ENCODE peak calls at places on chromosome 4, in five cellular contexts. One of them, this sample, is unnamed.

GRCh38 chr4:138509346-138509745 is 267.2 kb upstream of the SLC7A11 start:
- DNase-seq in astrocyte of the spinal cord: no peak
- DNase-seq in sigmoid colon: no peak
- DNase-seq in Karpas-422: peak
- DNase-seq in naive thymus-derived CD4-positive, alpha-beta T cell: no peak
- DNase-seq in this sample: no peak

GRCh38 chr4:144451771-144452170 is 194.2 kb upstream of the HHIP start:
- DNase-seq in astrocyte of the spinal cord: peak
- DNase-seq in sigmoid colon: no peak
- DNase-seq in Karpas-422: no peak
- DNase-seq in naive thymus-derived CD4-positive, alpha-beta T cell: no peak
- DNase-seq in this sample: peak

GRCh38 chr4:177118596-177118995 is 191.1 kb upstream of the NEIL3 start:
- DNase-seq in astrocyte of the spinal cord: peak
- DNase-seq in sigmoid colon: peak
- DNase-seq in Karpas-422: no peak
- DNase-seq in naive thymus-derived CD4-positive, alpha-beta T cell: no peak
- DNase-seq in this sample: no peak

GRCh38 chr4:123821861-123822260 is 425.3 kb downstream of the SPRY1 start:
- DNase-seq in astrocyte of the spinal cord: peak
- DNase-seq in sigmoid colon: no peak
- DNase-seq in Karpas-422: no peak
- DNase-seq in naive thymus-derived CD4-positive, alpha-beta T cell: no peak
- DNase-seq in this sample: no peak

GRCh38 chr4:78558421-78558820 is 6.9 kb downstream of the ANXA3 start:
- DNase-seq in astrocyte of the spinal cord: no peak
- DNase-seq in sigmoid colon: no peak
- DNase-seq in Karpas-422: no peak
- DNase-seq in naive thymus-derived CD4-positive, alpha-beta T cell: no peak
- DNase-seq in this sample: no peak

GRCh38 chr4:140635606-140636005 is 66.8 kb upstream of the UCP1 start:
- DNase-seq in astrocyte of the spinal cord: peak
- DNase-seq in sigmoid colon: no peak
- DNase-seq in Karpas-422: peak
- DNase-seq in naive thymus-derived CD4-positive, alpha-beta T cell: no peak
- DNase-seq in this sample: no peak

GRCh38 chr4:79255793-79256192 is 70.1 kb downstream of the NAA11 start:
- DNase-seq in astrocyte of the spinal cord: no peak
- DNase-seq in sigmoid colon: no peak
- DNase-seq in Karpas-422: no peak
- DNase-seq in naive thymus-derived CD4-positive, alpha-beta T cell: no peak
- DNase-seq in this sample: no peak

GRCh38 chr4:140056015-140056414 is 98.0 kb downstream of the MAML3 start:
- DNase-seq in astrocyte of the spinal cord: no peak
- DNase-seq in sigmoid colon: no peak
- DNase-seq in Karpas-422: no peak
- DNase-seq in naive thymus-derived CD4-positive, alpha-beta T cell: no peak
- DNase-seq in this sample: no peak

GRCh38 chr4:71729856-71730255 is 54.0 kb downstream of the GC start:
- DNase-seq in astrocyte of the spinal cord: no peak
- DNase-seq in sigmoid colon: no peak
- DNase-seq in Karpas-422: no peak
- DNase-seq in naive thymus-derived CD4-positive, alpha-beta T cell: no peak
- DNase-seq in this sample: no peak

DNA sequence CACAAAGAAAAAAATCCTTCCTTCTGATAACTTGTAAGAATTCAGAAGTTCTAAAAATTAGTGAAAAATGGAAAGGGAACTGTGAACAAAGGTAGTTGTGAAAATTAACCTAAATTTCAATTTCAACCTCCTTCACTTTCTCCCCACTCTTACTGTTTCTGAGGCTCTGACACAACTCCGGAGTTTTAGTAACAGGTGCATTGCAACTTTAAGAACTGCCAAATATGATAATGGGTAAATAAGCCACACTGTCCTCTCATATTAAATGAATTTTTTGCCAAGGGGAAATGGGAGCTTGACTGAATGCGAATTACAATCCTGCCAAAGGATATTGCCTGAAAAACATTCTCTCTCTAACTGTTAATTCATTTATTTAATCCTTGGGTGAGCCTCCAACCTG is 1.2 kb downstream of the EGF start:
- DNase-seq in astrocyte of the spinal cord: no peak
- DNase-seq in sigmoid colon: no peak
- DNase-seq in Karpas-422: no peak
- DNase-seq in naive thymus-derived CD4-positive, alpha-beta T cell: no peak
- DNase-seq in this sample: no peak
- H3K4me3 ChIP-seq in astrocyte of the spinal cord: no peak
- H3K4me3 ChIP-seq in sigmoid colon: no peak
- H3K4me3 ChIP-seq in Karpas-422: no peak
- H3K4me3 ChIP-seq in naive thymus-derived CD4-positive, alpha-beta T cell: no peak
- H3K4me3 ChIP-seq in this sample: no peak

DNA sequence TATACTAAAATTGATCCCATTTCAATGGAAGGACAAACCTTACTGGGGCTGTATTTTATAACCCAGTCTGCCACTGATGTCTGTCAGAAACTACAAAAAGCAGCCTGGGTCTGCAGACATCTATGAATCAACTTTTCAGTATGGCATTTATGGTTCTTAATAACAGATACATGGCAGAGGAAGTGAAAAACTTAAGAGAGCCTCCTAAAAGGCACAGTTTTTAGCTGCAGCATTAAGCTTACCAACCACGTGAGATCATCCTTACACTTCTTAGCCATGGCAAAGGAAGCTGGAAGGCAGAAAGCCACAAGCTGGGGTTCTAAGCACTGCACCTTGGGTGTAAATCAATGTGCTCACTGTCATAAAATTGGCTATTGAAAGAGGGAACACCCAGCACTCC is 16.6 kb upstream of the UGT2B17 start:
- DNase-seq in astrocyte of the spinal cord: no peak
- DNase-seq in sigmoid colon: no peak
- DNase-seq in Karpas-422: no peak
- DNase-seq in naive thymus-derived CD4-positive, alpha-beta T cell: no peak
- DNase-seq in this sample: no peak
- H3K4me3 ChIP-seq in astrocyte of the spinal cord: no peak
- H3K4me3 ChIP-seq in sigmoid colon: no peak
- H3K4me3 ChIP-seq in Karpas-422: no peak
- H3K4me3 ChIP-seq in naive thymus-derived CD4-positive, alpha-beta T cell: no peak
- H3K4me3 ChIP-seq in this sample: no peak

GRCh38 chr4:102437111-102437510 is 64.0 kb upstream of the NFKB1 start:
- DNase-seq in astrocyte of the spinal cord: no peak
- DNase-seq in sigmoid colon: no peak
- DNase-seq in Karpas-422: no peak
- DNase-seq in naive thymus-derived CD4-positive, alpha-beta T cell: no peak
- DNase-seq in this sample: no peak

GRCh38 chr4:102427599-102427998 is 73.6 kb upstream of the NFKB1 start:
- DNase-seq in astrocyte of the spinal cord: no peak
- DNase-seq in sigmoid colon: no peak
- DNase-seq in Karpas-422: no peak
- DNase-seq in naive thymus-derived CD4-positive, alpha-beta T cell: no peak
- DNase-seq in this sample: no peak

GRCh38 chr4:102429553-102429952 is 71.6 kb upstream of the NFKB1 start:
- DNase-seq in astrocyte of the spinal cord: peak
- DNase-seq in sigmoid colon: no peak
- DNase-seq in Karpas-422: no peak
- DNase-seq in naive thymus-derived CD4-positive, alpha-beta T cell: no peak
- DNase-seq in this sample: no peak

GRCh38 chr4:102430511-102430910 is 70.6 kb upstream of the NFKB1 start:
- DNase-seq in astrocyte of the spinal cord: peak
- DNase-seq in sigmoid colon: no peak
- DNase-seq in Karpas-422: no peak
- DNase-seq in naive thymus-derived CD4-positive, alpha-beta T cell: no peak
- DNase-seq in this sample: no peak

GRCh38 chr4:102431608-102431961 is 69.6 kb upstream of the NFKB1 start:
- DNase-seq in astrocyte of the spinal cord: no peak
- DNase-seq in sigmoid colon: no peak
- DNase-seq in Karpas-422: no peak
- DNase-seq in naive thymus-derived CD4-positive, alpha-beta T cell: no peak
- DNase-seq in this sample: no peak
- H3K4me3 ChIP-seq in astrocyte of the spinal cord: peak
- H3K4me3 ChIP-seq in sigmoid colon: peak
- H3K4me3 ChIP-seq in Karpas-422: peak
- H3K4me3 ChIP-seq in naive thymus-derived CD4-positive, alpha-beta T cell: peak
- H3K4me3 ChIP-seq in this sample: peak

GRCh38 chr4:85496146-85496849 is 21.3 kb downstream of the ARHGAP24 start:
- DNase-seq in astrocyte of the spinal cord: peak
- DNase-seq in sigmoid colon: no peak
- DNase-seq in Karpas-422: no peak
- DNase-seq in naive thymus-derived CD4-positive, alpha-beta T cell: no peak
- DNase-seq in this sample: no peak
- H3K4me3 ChIP-seq in astrocyte of the spinal cord: no peak
- H3K4me3 ChIP-seq in sigmoid colon: no peak
- H3K4me3 ChIP-seq in Karpas-422: no peak
- H3K4me3 ChIP-seq in naive thymus-derived CD4-positive, alpha-beta T cell: no peak
- H3K4me3 ChIP-seq in this sample: no peak

GRCh38 chr4:53576218-53576617 is 15.1 kb downstream of the LNX1 start:
- DNase-seq in astrocyte of the spinal cord: no peak
- DNase-seq in sigmoid colon: no peak
- DNase-seq in Karpas-422: no peak
- DNase-seq in naive thymus-derived CD4-positive, alpha-beta T cell: no peak
- DNase-seq in this sample: no peak

GRCh38 chr4:53579826-53580225 is 11.5 kb downstream of the LNX1 start:
- DNase-seq in astrocyte of the spinal cord: no peak
- DNase-seq in sigmoid colon: no peak
- DNase-seq in Karpas-422: no peak
- DNase-seq in naive thymus-derived CD4-positive, alpha-beta T cell: no peak
- DNase-seq in this sample: no peak

GRCh38 chr4:53574528-53574927 is 16.8 kb downstream of the LNX1 start:
- DNase-seq in astrocyte of the spinal cord: no peak
- DNase-seq in sigmoid colon: no peak
- DNase-seq in Karpas-422: no peak
- DNase-seq in naive thymus-derived CD4-positive, alpha-beta T cell: no peak
- DNase-seq in this sample: no peak

GRCh38 chr4:53575552-53575951 is 15.7 kb downstream of the LNX1 start:
- DNase-seq in astrocyte of the spinal cord: no peak
- DNase-seq in sigmoid colon: no peak
- DNase-seq in Karpas-422: no peak
- DNase-seq in naive thymus-derived CD4-positive, alpha-beta T cell: no peak
- DNase-seq in this sample: no peak

GRCh38 chr4:53576676-53577372 is 14.5 kb downstream of the LNX1 start:
- DNase-seq in astrocyte of the spinal cord: peak
- DNase-seq in sigmoid colon: no peak
- DNase-seq in Karpas-422: no peak
- DNase-seq in naive thymus-derived CD4-positive, alpha-beta T cell: no peak
- DNase-seq in this sample: no peak
- H3K4me3 ChIP-seq in astrocyte of the spinal cord: no peak
- H3K4me3 ChIP-seq in sigmoid colon: no peak
- H3K4me3 ChIP-seq in Karpas-422: no peak
- H3K4me3 ChIP-seq in naive thymus-derived CD4-positive, alpha-beta T cell: no peak
- H3K4me3 ChIP-seq in this sample: no peak

GRCh38 chr4:13543091-13543581 is 1.2 kb downstream of the NKX3-2 start:
- DNase-seq in astrocyte of the spinal cord: no peak
- DNase-seq in sigmoid colon: peak
- DNase-seq in Karpas-422: no peak
- DNase-seq in naive thymus-derived CD4-positive, alpha-beta T cell: no peak
- DNase-seq in this sample: no peak
- H3K4me3 ChIP-seq in astrocyte of the spinal cord: no peak
- H3K4me3 ChIP-seq in sigmoid colon: peak
- H3K4me3 ChIP-seq in Karpas-422: no peak
- H3K4me3 ChIP-seq in naive thymus-derived CD4-positive, alpha-beta T cell: no peak
- H3K4me3 ChIP-seq in this sample: no peak